ENCODE peak calls at places on chromosomes 4 and X, in four cellular contexts. Q is CMK, J is adipocyte, A is AG08396. V is an unnamed sample.

GRCh38 chr4:108322497-108322896 is 153.8 kb upstream of the LEF1 start:
- DNase-seq in Q (no peak), J (no peak), A (no peak), V (no peak)

GRCh38 chr4:41400296-41400695 is 137.7 kb upstream of the LIMCH1 start:
- DNase-seq in Q (no peak), J (peak), A (no peak), V (no peak)

GRCh38 chrX:13764765-13765164 is 30.2 kb downstream of the OFD1 start:
- DNase-seq in Q (no peak), J (peak), A (no peak), V (no peak)

GRCh38 chr4:98193459-98194105 is 50.3 kb upstream of the STPG2 start:
- DNase-seq in Q (no peak), J (no peak), A (no peak), V (no peak)

GRCh38 chr4:86333236-86333635 is 26.6 kb downstream of the MAPK10 start:
- DNase-seq in Q (no peak), J (no peak), A (no peak), V (no peak)

GRCh38 chrX:129006491-129006890 is 516.8 kb downstream of the SMARCA1 start:
- DNase-seq in Q (no peak), J (no peak), A (no peak), V (no peak)

GRCh38 chrX:101057095-101057714 is 5.3 kb upstream of the TRMT2B start:
- DNase-seq in Q (no peak), J (no peak), A (peak), V (no peak)

GRCh38 chr4:7428261-7429068 is 6.3 kb downstream of the PSAPL1 start:
- DNase-seq in Q (no peak), J (no peak), A (no peak), V (no peak)

GRCh38 chr4:124337874-124338273 is 374.7 kb downstream of the ANKRD50 start:
- DNase-seq in Q (no peak), J (no peak), A (no peak), V (no peak)

GRCh38 chrX:20061869-20062254 is 54.8 kb downstream of the MAP7D2 start:
- DNase-seq in Q (no peak), J (peak), A (peak), V (peak)

GRCh38 chr4:21742326-21742725 is 206.2 kb downstream of the KCNIP4 start:
- DNase-seq in Q (no peak), J (peak), A (no peak), V (peak)

GRCh38 chr4:98314791-98315565 is 53.8 kb downstream of the RAP1GDS1 start:
- DNase-seq in Q (no peak), J (peak), A (peak), V (no peak)

GRCh38 chrX:138889152-138889551 is 177.6 kb upstream of the FGF13 start:
- DNase-seq in Q (no peak), J (no peak), A (no peak), V (no peak)

GRCh38 chr4:13992975-13993495 is 365.5 kb upstream of the BOD1L1 start:
- DNase-seq in Q (no peak), J (peak), A (no peak), V (no peak)

GRCh38 chr4:15689540-15689939 is 7.9 kb downstream of the FAM200B start:
- DNase-seq in Q (no peak), J (no peak), A (no peak), V (no peak)

GRCh38 chr4:73396304-73396703 is 7.8 kb upstream of the ALB start:
- DNase-seq in Q (no peak), J (no peak), A (no peak), V (no peak)

GRCh38 chrX:9416562-9417319 is 48.1 kb upstream of the TBL1X start:
- DNase-seq in Q (no peak), J (peak), A (peak), V (peak)

GRCh38 chr4:183017962-183018361 is 81.1 kb upstream of the WWC2 start:
- DNase-seq in Q (no peak), J (no peak), A (no peak), V (no peak)

GRCh38 chrX:149531599-149531998 is 9.2 kb upstream of the EOLA1 start:
- DNase-seq in Q (no peak), J (no peak), A (no peak), V (no peak)